ENCODE peak calls at places on chromosomes 12 and 14, in seven cellular contexts. B, S, M, Q, J, R and C are unnamed samples.

GRCh38 chr14:32201816-32202467 is at the start of gene RNU6-7:
- DNase-seq in B (peak), S (no peak), M (no peak), Q (no peak), J (peak), R (peak), C (peak)

GRCh38 chr12:100926669-100927248 is 132.2 kb downstream of the ANO4 start:
- DNase-seq in B (peak), S (peak), M (no peak), Q (no peak), J (no peak), R (peak), C (no peak)

GRCh38 chr12:10641735-10642500 is 28.5 kb upstream of the MAGOHB start:
- DNase-seq in B (peak), S (peak), M (no peak), Q (no peak), J (no peak), R (no peak), C (no peak)

GRCh38 chr14:76985540-76986260 is 42.8 kb downstream of the IRF2BPL start:
- DNase-seq in B (peak), S (no peak), M (no peak), Q (no peak), J (no peak), R (no peak), C (no peak)

GRCh38 chr12:6342140-6342889 is 439 bp upstream of the TNFRSF1A start:
- DNase-seq in B (no peak), S (no peak), M (no peak), Q (no peak), J (no peak), R (no peak), C (no peak)

GRCh38 chr14:44896275-44897040 is 65.3 kb downstream of the KLHL28 start:
- DNase-seq in B (no peak), S (no peak), M (no peak), Q (no peak), J (no peak), R (no peak), C (no peak)

GRCh38 chr12:123595729-123596128 is 6.2 kb upstream of the DDX55 start:
- DNase-seq in B (no peak), S (no peak), M (no peak), Q (no peak), J (no peak), R (no peak), C (no peak)

GRCh38 chr14:88245321-88245720 is 77.7 kb downstream of the KCNK10 start:
- DNase-seq in B (peak), S (no peak), M (no peak), Q (no peak), J (no peak), R (no peak), C (no peak)

GRCh38 chr14:77062261-77062660 is 33.8 kb upstream of the IRF2BPL start:
- DNase-seq in B (no peak), S (no peak), M (no peak), Q (no peak), J (no peak), R (no peak), C (no peak)

GRCh38 chr12:97435153-97435552 is 27.5 kb upstream of the RMST start:
- DNase-seq in B (no peak), S (no peak), M (no peak), Q (no peak), J (no peak), R (no peak), C (no peak)

GRCh38 chr12:78403136-78403535 is 461.4 kb upstream of the SYT1 start:
- DNase-seq in B (peak), S (no peak), M (no peak), Q (no peak), J (no peak), R (no peak), C (no peak)

GRCh38 chr14:69044965-69045555 is 66.0 kb upstream of the ACTN1 start:
- DNase-seq in B (peak), S (peak), M (no peak), Q (no peak), J (no peak), R (no peak), C (no peak)

GRCh38 chr12:116194935-116195431 is 82.5 kb downstream of the MED13L start:
- DNase-seq in B (no peak), S (no peak), M (peak), Q (no peak), J (no peak), R (no peak), C (peak)

GRCh38 chr12:110998971-110999370 is 78.6 kb upstream of the MYL2 start:
- DNase-seq in B (no peak), S (no peak), M (no peak), Q (no peak), J (no peak), R (no peak), C (no peak)

GRCh38 chr12:45464699-45465098 is 248.8 kb downstream of the ANO6 start:
- DNase-seq in B (no peak), S (no peak), M (no peak), Q (no peak), J (no peak), R (no peak), C (no peak)

GRCh38 chr14:99538733-99539132 is 57.5 kb downstream of the CCNK start:
- DNase-seq in B (no peak), S (no peak), M (no peak), Q (no peak), J (no peak), R (no peak), C (no peak)

GRCh38 chr12:58917699-58918334 is 2.5 kb downstream of the LRIG3 start:
- DNase-seq in B (peak), S (peak), M (no peak), Q (no peak), J (no peak), R (no peak), C (no peak)